ENCODE peak calls at places on chromosomes 7 and 10, in five cellular contexts. U is kidney; K is cardiac muscle cell; X is CD8-positive, alpha-beta memory T cell; R is skeletal muscle cell. J is an unnamed sample.

GRCh38 chr7:94236960-94237359 is 157.7 kb upstream of the COL1A2 start:
- DNase-seq in U (no peak), K (no peak), X (no peak), R (no peak), J (no peak)

GRCh38 chr7:74365320-74366022 is 76.3 kb downstream of the CLIP2 start:
- DNase-seq in U (peak; percentile 87), K (peak; percentile 70), X (no peak), R (no peak), J (no peak)

GRCh38 chr7:1283941-1284742 is 51.5 kb downstream of the UNCX start:
- DNase-seq in U (peak; percentile 56), K (no peak), X (no peak), R (no peak), J (no peak)

GRCh38 chr10:133224861-133225366 is 5.1 kb upstream of the UTF1 start:
- DNase-seq in U (peak; percentile 67), K (peak; percentile 75), X (no peak), R (no peak), J (no peak)

GRCh38 chr7:94160719-94161435 is 156.7 kb upstream of the BET1 start:
- DNase-seq in U (no peak), K (no peak), X (no peak), R (no peak), J (no peak)

GRCh38 chr7:8271960-8272359 is 10.0 kb upstream of the ICA1 start:
- DNase-seq in U (no peak), K (no peak), X (no peak), R (no peak), J (no peak)

GRCh38 chr7:23072043-23072442 is 33.5 kb upstream of the KLHL7 start:
- DNase-seq in U (no peak), K (peak; percentile 50), X (no peak), R (no peak), J (no peak)

GRCh38 chr10:15209827-15210509 is 41.5 kb upstream of the NMT2 start:
- DNase-seq in U (peak; percentile 82), K (peak; percentile 81), X (peak; percentile 65), R (no peak), J (no peak)

GRCh38 chr7:102236592-102237287 is 49.9 kb upstream of the SH2B2 start:
- DNase-seq in U (peak; percentile 81), K (peak; percentile 77), X (no peak), R (no peak), J (no peak)

GRCh38 chr10:97355571-97355975 is 21.0 kb upstream of the FRAT2 start:
- DNase-seq in U (no peak), K (peak; percentile 34), X (no peak), R (no peak), J (no peak)

GRCh38 chr10:74297389-74298080 is 146.5 kb downstream of the ADK start:
- DNase-seq in U (no peak), K (no peak), X (no peak), R (no peak), J (no peak)

GRCh38 chr7:41656357-41656756 is 46.5 kb downstream of the INHBA start:
- DNase-seq in U (no peak), K (peak; percentile 65), X (no peak), R (peak; percentile 65), J (no peak)

GRCh38 chr7:45599851-45600706 is 25.9 kb downstream of the ADCY1 start:
- DNase-seq in U (peak; percentile 73), K (no peak), X (no peak), R (no peak), J (peak; percentile 52)

GRCh38 chr10:80502621-80503583 is 34.8 kb upstream of the SH2D4B start:
- DNase-seq in U (no peak), K (no peak), X (no peak), R (no peak), J (no peak)

GRCh38 chr7:138982204-138982623 is 1.0 kb upstream of the KIAA1549 start:
- DNase-seq in U (no peak), K (peak; percentile 17), X (no peak), R (no peak), J (no peak)

GRCh38 chr10:13810536-13810935 is 223.8 kb downstream of the PRPF18 start:
- DNase-seq in U (no peak), K (no peak), X (no peak), R (no peak), J (no peak)

GRCh38 chr10:4758256-4758655 is 67.8 kb upstream of the AKR1E2 start:
- DNase-seq in U (no peak), K (no peak), X (no peak), R (no peak), J (no peak)

GRCh38 chr7:92736870-92737269 is 99.5 kb downstream of the CDK6 start:
- DNase-seq in U (no peak), K (no peak), X (no peak), R (no peak), J (no peak)

GRCh38 chr7:1557771-1558170 is 1.8 kb upstream of the TMEM184A start:
- DNase-seq in U (peak; percentile 60), K (no peak), X (no peak), R (no peak), J (no peak)

GRCh38 chr10:47383254-47384147 is 592 bp downstream of the ZNF488 start:
- DNase-seq in U (no peak), K (no peak), X (no peak), R (no peak), J (peak; percentile 64)

GRCh38 chr7:138338361-138338760 is 121.7 kb upstream of the TRIM24 start:
- DNase-seq in U (no peak), K (peak; percentile 95), X (no peak), R (no peak), J (no peak)

GRCh38 chr7:116809636-116810266 is 52.6 kb upstream of the CAPZA2 start:
- DNase-seq in U (no peak), K (peak; percentile 82), X (peak; percentile 6), R (no peak), J (no peak)

GRCh38 chr7:130895006-130895750 is 161.2 kb upstream of the KLF14 start:
- DNase-seq in U (no peak), K (no peak), X (no peak), R (no peak), J (no peak)

GRCh38 chr7:20076835-20077234 is 140.3 kb downstream of the MACC1 start:
- DNase-seq in U (no peak), K (no peak), X (no peak), R (no peak), J (no peak)

GRCh38 chr7:132381742-132382472 is 194.4 kb downstream of the PLXNA4 start:
- DNase-seq in U (no peak), K (peak; percentile 19), X (no peak), R (no peak), J (no peak)

GRCh38 chr10:132527338-132528063 is 10.1 kb upstream of the INPP5A start:
- DNase-seq in U (peak; percentile 55), K (no peak), X (no peak), R (no peak), J (peak; percentile 59)

GRCh38 chr10:71812016-71812912 is 38.8 kb downstream of the PSAP start:
- DNase-seq in U (peak; percentile 88), K (peak; percentile 70), X (peak; percentile 68), R (no peak), J (no peak)

GRCh38 chr10:110547139-110547761 is 20.2 kb upstream of the SMC3 start:
- DNase-seq in U (no peak), K (peak; percentile 81), X (peak; percentile 63), R (no peak), J (no peak)

GRCh38 chr7:81632418-81632817 is 137.4 kb downstream of the HGF start:
- DNase-seq in U (no peak), K (no peak), X (no peak), R (no peak), J (no peak)

GRCh38 chr10:106474891-106475290 is 689.6 kb downstream of the SORCS1 start:
- DNase-seq in U (no peak), K (no peak), X (no peak), R (peak; percentile 6), J (no peak)

GRCh38 chr7:20786049-20786412 is 655 bp downstream of the SP8 start:
- DNase-seq in U (no peak), K (no peak), X (no peak), R (no peak), J (no peak)

GRCh38 chr7:18821554-18821953 is 295.9 kb downstream of the TWIST1 start:
- DNase-seq in U (no peak), K (no peak), X (no peak), R (no peak), J (no peak)

GRCh38 chr7:18824157-18824556 is 293.3 kb downstream of the TWIST1 start:
- DNase-seq in U (no peak), K (no peak), X (no peak), R (no peak), J (no peak)

GRCh38 chr7:18815261-18815840 is 302.1 kb downstream of the TWIST1 start:
- DNase-seq in U (no peak), K (no peak), X (no peak), R (no peak), J (no peak)

GRCh38 chr7:18820981-18821380 is 296.5 kb downstream of the TWIST1 start:
- DNase-seq in U (no peak), K (no peak), X (no peak), R (no peak), J (no peak)
- H3K4me3 ChIP-seq in U (no peak overlapping the region), K (no peak overlapping the region), X (no peak overlapping the region), R (no peak overlapping the region), J (no peak overlapping the region)

DNA sequence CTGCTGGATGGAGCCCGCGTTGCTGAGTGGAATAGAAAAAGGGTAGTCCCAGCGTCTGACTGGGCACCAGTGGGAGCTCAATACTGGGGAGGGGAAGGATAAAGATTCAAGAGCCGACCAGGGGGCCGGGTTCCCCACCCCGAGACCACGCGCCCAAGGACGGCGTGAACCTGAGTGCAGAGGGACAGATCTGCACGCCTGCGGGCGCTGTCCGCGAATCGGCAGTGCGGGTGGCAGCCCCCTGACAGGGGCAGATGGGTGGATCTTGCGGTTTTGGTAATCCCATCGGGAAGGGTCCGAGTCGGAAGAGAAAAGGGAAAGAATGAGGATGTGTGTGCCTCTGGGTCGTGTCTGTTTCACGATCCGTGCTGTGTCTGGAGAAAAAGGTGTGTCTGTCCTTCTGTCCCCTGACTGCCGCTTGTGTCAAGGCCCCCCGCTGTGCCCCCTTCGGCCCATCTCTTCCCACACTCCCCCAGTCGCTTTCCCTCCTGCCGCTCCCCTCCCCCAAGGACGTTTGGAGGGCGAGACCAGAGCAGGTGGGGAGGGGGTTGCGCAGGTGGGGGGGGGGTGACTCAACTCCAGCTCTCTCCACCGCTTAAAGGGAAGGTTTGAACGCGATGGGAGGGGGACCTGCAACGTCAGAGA is 711 bp upstream of the VGF start:
- DNase-seq in U (no peak), K (no peak), X (no peak), R (no peak), J (no peak)
- H3K4me3 ChIP-seq in U (peak overlapping the region; percentile 21), K (peak overlapping the region; percentile 12), X (peak overlapping the region; percentile 50), R (peak overlapping the region; percentile 43), J (peak overlapping the region; percentile 47)

GRCh38 chr7:47537716-47538640 is 43.9 kb downstream of the TNS3 start:
- DNase-seq in U (no peak), K (no peak), X (no peak), R (no peak), J (peak; percentile 70)
- H3K4me3 ChIP-seq in U (peak overlapping the region; percentile 67), K (no peak overlapping the region), X (no peak overlapping the region), R (peak overlapping the region; percentile 46), J (peak overlapping the region; percentile 77)

DNA sequence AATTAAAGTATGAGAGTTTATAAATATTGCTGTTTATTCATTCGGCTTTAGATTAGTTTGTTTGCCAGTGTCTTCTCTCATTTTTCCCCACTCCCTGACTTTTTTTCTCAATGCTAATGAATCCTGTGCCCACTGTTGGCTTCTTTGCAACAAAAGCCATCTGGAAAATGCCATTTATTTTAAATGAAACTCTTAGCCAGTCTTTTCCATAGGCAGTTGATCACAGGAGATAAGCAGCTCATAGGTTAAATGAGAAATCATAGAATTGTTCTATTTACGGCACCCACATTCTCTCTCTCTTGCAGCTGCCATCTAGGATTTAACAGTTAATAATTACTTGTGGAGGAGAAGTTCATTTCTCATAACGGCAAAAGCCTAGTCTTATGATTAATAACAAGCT is 249.3 kb upstream of the POM121L12 start:
- DNase-seq in U (no peak), K (no peak), X (no peak), R (no peak), J (no peak)
- H3K4me3 ChIP-seq in U (no peak overlapping the region), K (no peak overlapping the region), X (no peak overlapping the region), R (no peak overlapping the region), J (no peak overlapping the region)

J was measured in coronary artery.